ENCODE peak calls at places on chromosomes 13 and 19, in nine cellular contexts. W, N, U, J, P, Y, V, Q and O are unnamed samples.

GRCh38 chr19:4986471-4986888 is 17.6 kb downstream of the KDM4B start:
- DNase-seq in W (no peak), N (no peak), U (no peak), J (no peak), P (no peak), Y (no peak), V (no peak), Q (no peak), O (no peak)

GRCh38 chr19:53019684-53020083 is 6.0 kb downstream of the ERVV-1 start:
- DNase-seq in W (no peak), N (no peak), U (no peak), J (no peak), P (no peak), Y (no peak), V (peak; percentile 53), Q (no peak), O (no peak)

GRCh38 chr19:43078311-43078710 is 4.2 kb downstream of the PSG2 start:
- DNase-seq in W (peak; percentile 80), N (peak; percentile 63), U (no peak), J (no peak), P (peak; percentile 98), Y (no peak), V (no peak), Q (no peak), O (peak; percentile 59)

GRCh38 chr13:94708031-94708571 is 4.2 kb downstream of the SOX21 start:
- DNase-seq in W (no peak), N (no peak), U (no peak), J (peak; percentile 60), P (no peak), Y (peak; percentile 42), V (no peak), Q (no peak), O (no peak)

GRCh38 chr19:30172643-30173242 is 199.4 kb upstream of the ZNF536 start:
- DNase-seq in W (no peak), N (peak; percentile 2), U (no peak), J (no peak), P (no peak), Y (no peak), V (no peak), Q (no peak), O (no peak)

GRCh38 chr13:109241160-109241559 is 545.2 kb downstream of the IRS2 start:
- DNase-seq in W (peak; percentile 54), N (no peak), U (no peak), J (no peak), P (no peak), Y (no peak), V (no peak), Q (no peak), O (no peak)

GRCh38 chr13:98752942-98753290 is 444 bp upstream of the SLC15A1 start:
- DNase-seq in W (no peak), N (no peak), U (no peak), J (no peak), P (no peak), Y (no peak), V (no peak), Q (no peak), O (no peak)

GRCh38 chr19:4401482-4402170 is 814 bp upstream of the CHAF1A start:
- DNase-seq in W (no peak), N (no peak), U (no peak), J (no peak), P (no peak), Y (no peak), V (no peak), Q (no peak), O (no peak)

GRCh38 chr13:107450931-107451330 is 764.4 kb downstream of the LIG4 start:
- DNase-seq in W (peak; percentile 99), N (peak; percentile 31), U (no peak), J (no peak), P (peak; percentile 12), Y (no peak), V (peak; percentile 9), Q (no peak), O (peak; percentile 8)

GRCh38 chr13:20943519-20944012 is 41.0 kb upstream of the XPO4 start:
- DNase-seq in W (peak; percentile 89), N (peak; percentile 93), U (peak; percentile 14), J (peak; percentile 62), P (peak; percentile 95), Y (peak; percentile 85), V (peak; percentile 97), Q (peak; percentile 38), O (peak; percentile 92)

GRCh38 chr19:38930776-38931761 is at the start of gene MRPS12:
- DNase-seq in W (peak; percentile 95), N (peak; percentile 98), U (peak; percentile 96), J (peak; percentile 98), P (peak; percentile 99), Y (peak; percentile 99), V (peak; percentile 97), Q (peak; percentile 98), O (peak; percentile 99)

GRCh38 chr19:6866646-6867255 is 20.6 kb upstream of the ADGRE1 start:
- DNase-seq in W (no peak), N (no peak), U (no peak), J (no peak), P (no peak), Y (no peak), V (no peak), Q (no peak), O (no peak)

GRCh38 chr19:18152817-18153554 is at the start of gene PIK3R2:
- DNase-seq in W (peak; percentile 87), N (peak; percentile 99), U (peak; percentile 97), J (peak; percentile 99), P (peak; percentile 99), Y (peak; percentile 98), V (peak; percentile 96), Q (peak; percentile 100), O (peak; percentile 100)

GRCh38 chr19:48154003-48154402 is 16.1 kb downstream of the LIG1 start:
- DNase-seq in W (no peak), N (no peak), U (no peak), J (no peak), P (no peak), Y (no peak), V (no peak), Q (no peak), O (no peak)

GRCh38 chr13:103953859-103954258 is 887.6 kb upstream of the SLC10A2 start:
- DNase-seq in W (no peak), N (no peak), U (no peak), J (no peak), P (no peak), Y (no peak), V (no peak), Q (no peak), O (no peak)

GRCh38 chr19:4473708-4474503 is 1.8 kb downstream of the HDGFL2 start:
- DNase-seq in W (no peak), N (peak; percentile 45), U (no peak), J (no peak), P (peak; percentile 31), Y (no peak), V (no peak), Q (no peak), O (peak; percentile 43)

GRCh38 chr19:16871870-16872269 is 16.9 kb upstream of the F2RL3 start:
- DNase-seq in W (no peak), N (no peak), U (no peak), J (no peak), P (no peak), Y (no peak), V (no peak), Q (no peak), O (no peak)

GRCh38 chr19:54172764-54173699 is at the start of gene TMC4:
- DNase-seq in W (no peak), N (no peak), U (peak; percentile 89), J (no peak), P (peak; percentile 53), Y (no peak), V (no peak), Q (no peak), O (peak; percentile 25)